ENCODE peak calls at places on chromosomes 7 and 10, in eight cellular contexts. Z, M, E, G, W, H, Y and V are unnamed samples.

GRCh38 chr7:92359801-92360200 is 87.5 kb upstream of the GATAD1 start:
- DNase-seq in Z (no peak), M (no peak), E (no peak), G (no peak), W (no peak), H (no peak), Y (no peak), V (no peak)

GRCh38 chr7:156014201-156014600 is 201.9 kb upstream of the SHH start:
- DNase-seq in Z (peak; percentile 15), M (no peak), E (no peak), G (no peak), W (peak; percentile 36), H (no peak), Y (no peak), V (no peak)

GRCh38 chr7:18900801-18901200 is 216.6 kb downstream of the TWIST1 start:
- DNase-seq in Z (no peak), M (no peak), E (no peak), G (no peak), W (no peak), H (no peak), Y (no peak), V (no peak)

GRCh38 chr10:80413152-80413996 is 5.0 kb downstream of the PRXL2A start:
- DNase-seq in Z (no peak), M (no peak), E (no peak), G (no peak), W (no peak), H (no peak), Y (no peak), V (no peak)

GRCh38 chr10:12922117-12922900 is 79.2 kb downstream of the CCDC3 start:
- DNase-seq in Z (no peak), M (no peak), E (no peak), G (no peak), W (no peak), H (no peak), Y (no peak), V (no peak)

GRCh38 chr7:24504040-24504439 is 69.2 kb upstream of the PALS2 start:
- DNase-seq in Z (no peak), M (no peak), E (no peak), G (no peak), W (no peak), H (no peak), Y (no peak), V (no peak)

GRCh38 chr7:99618726-99619125 is 2.0 kb downstream of the ZSCAN25 start:
- DNase-seq in Z (no peak), M (no peak), E (no peak), G (no peak), W (no peak), H (no peak), Y (no peak), V (no peak)

GRCh38 chr10:132282667-132283603 is 24.8 kb downstream of the STK32C start:
- DNase-seq in Z (no peak), M (no peak), E (no peak), G (no peak), W (no peak), H (no peak), Y (no peak), V (no peak)

GRCh38 chr7:108299251-108300014 is 156.8 kb downstream of the NRCAM start:
- DNase-seq in Z (no peak), M (no peak), E (no peak), G (no peak), W (no peak), H (no peak), Y (no peak), V (no peak)

GRCh38 chr7:155583636-155584035 is 37.3 kb upstream of the CNPY1 start:
- DNase-seq in Z (no peak), M (no peak), E (no peak), G (no peak), W (no peak), H (no peak), Y (no peak), V (no peak)

GRCh38 chr7:112759905-112760304 is 30.3 kb downstream of the TMEM168 start:
- DNase-seq in Z (no peak), M (no peak), E (no peak), G (no peak), W (no peak), H (no peak), Y (no peak), V (no peak)

GRCh38 chr7:144822223-144822622 is 13.6 kb downstream of the TPK1 start:
- DNase-seq in Z (no peak), M (no peak), E (no peak), G (no peak), W (no peak), H (no peak), Y (no peak), V (no peak)